ENCODE peak calls at places on chromosome 14, in nine cellular contexts. Z, I, N, T, G, R, E, U and H are unnamed samples.

GRCh38 chr14:24948261-24948847 is 101.6 kb downstream of the STXBP6 start:
- DNase-seq in Z (no peak), I (no peak), E (no peak), G (no peak), R (no peak), T (no peak), N (no peak), U (no peak), H (no peak)

GRCh38 chr14:58808828-58809227 is 171.1 kb downstream of the DACT1 start:
- DNase-seq in I (no peak), R (no peak), T (no peak), E (no peak), G (peak), U (no peak), N (no peak), Z (no peak), H (no peak)

GRCh38 chr14:29461131-29461530 is 466.5 kb downstream of the PRKD1 start:
- DNase-seq in I (no peak), T (no peak), E (no peak), N (no peak), U (no peak), G (no peak), R (no peak), Z (no peak), H (no peak)

GRCh38 chr14:43677581-43677980 is 829.5 kb downstream of the FSCB start:
- DNase-seq in R (no peak), E (no peak), T (no peak), Z (no peak), U (no peak), I (no peak), N (no peak), G (no peak), H (no peak)

GRCh38 chr14:74614508-74615495 is 2.8 kb upstream of the LTBP2 start:
- DNase-seq in N (no peak), T (no peak), E (no peak), Z (peak), U (no peak), I (no peak), G (peak), R (no peak), H (no peak)

GRCh38 chr14:68753696-68754095 is 39.2 kb downstream of the ZFP36L1 start:
- DNase-seq in E (peak), I (no peak), G (no peak), T (no peak), R (no peak), U (no peak), N (no peak), Z (no peak), H (no peak)

GRCh38 chr14:35515916-35516315 is 18.0 kb upstream of the INSM2 start:
- DNase-seq in I (no peak), T (no peak), U (no peak), E (no peak), G (no peak), R (no peak), N (no peak), Z (no peak), H (no peak)

GRCh38 chr14:75299064-75299463 is 20.4 kb downstream of the FOS start:
- DNase-seq in T (no peak), N (no peak), I (no peak), R (no peak), G (no peak), Z (no peak), E (no peak), U (peak), H (no peak)

GRCh38 chr14:37583358-37584210 is 11.5 kb downstream of the FOXA1 start:
- DNase-seq in R (no peak), E (no peak), G (peak), Z (peak), U (peak), T (no peak), I (no peak), N (no peak), H (peak)

GRCh38 chr14:99186956-99187690 is 84.9 kb downstream of the BCL11B start:
- DNase-seq in E (no peak), U (no peak), I (no peak), G (no peak), T (no peak), R (no peak), N (no peak), Z (no peak), H (no peak)

GRCh38 chr14:52888159-52888558 is 62.7 kb downstream of the FERMT2 start:
- DNase-seq in T (no peak), U (no peak), G (no peak), N (no peak), R (no peak), I (no peak), Z (no peak), E (no peak), H (no peak)

GRCh38 chr14:57526942-57527341 is 33.3 kb upstream of the CCDC198 start:
- DNase-seq in U (no peak), T (no peak), E (no peak), G (no peak), N (no peak), I (no peak), Z (no peak), R (peak), H (no peak)

GRCh38 chr14:36477266-36477665 is 42.8 kb downstream of the NKX2-1 start:
- DNase-seq in U (no peak), E (no peak), I (no peak), R (peak), Z (no peak), N (no peak), T (no peak), G (peak), H (no peak)

GRCh38 chr14:68685419-68686211 is 107.3 kb downstream of the ZFP36L1 start:
- DNase-seq in N (peak), E (no peak), U (peak), R (peak), Z (peak), T (no peak), I (peak), G (no peak), H (peak)

GRCh38 chr14:96205994-96206392 is 1.4 kb downstream of the BDKRB2 start:
- DNase-seq in G (no peak), U (no peak), Z (no peak), I (no peak), N (no peak), T (no peak), E (no peak), R (no peak), H (no peak)

GRCh38 chr14:105536051-105536450 is 9.7 kb downstream of the TMEM121 start:
- DNase-seq in U (no peak), G (no peak), E (no peak), Z (no peak), R (no peak), I (no peak), N (no peak), T (no peak), H (no peak)

GRCh38 chr14:31270196-31270772 is 62.7 kb upstream of the HECTD1 start:
- DNase-seq in Z (no peak), N (no peak), T (no peak), G (no peak), R (peak), U (peak), E (no peak), I (no peak), H (no peak)

GRCh38 chr14:22634233-22634632 is 9.9 kb downstream of the OR6J1 start:
- DNase-seq in T (no peak), G (no peak), I (no peak), R (no peak), E (no peak), U (no peak), N (no peak), Z (no peak), H (no peak)

GRCh38 chr14:104978774-104979691 is 859 bp upstream of the AHNAK2 start:
- DNase-seq in U (no peak), G (no peak), R (no peak), T (no peak), N (no peak), E (no peak), Z (no peak), I (no peak), H (no peak)

GRCh38 chr14:49593016-49593415 is 5.7 kb upstream of the LRR1 start:
- DNase-seq in G (no peak), T (no peak), R (no peak), E (no peak), U (no peak), N (no peak), I (no peak), Z (no peak), H (no peak)

GRCh38 chr14:96762650-96763049 is 34.5 kb upstream of the VRK1 start:
- DNase-seq in R (no peak), G (peak), Z (peak), E (peak), N (no peak), U (no peak), I (no peak), T (no peak), H (peak)

GRCh38 chr14:59389936-59390335 is 75.2 kb downstream of the GPR135 start:
- DNase-seq in Z (no peak), E (no peak), R (no peak), U (no peak), T (no peak), N (no peak), G (no peak), I (no peak), H (no peak)

GRCh38 chr14:52974406-52974805 is 23.6 kb upstream of the FERMT2 start:
- DNase-seq in N (no peak), U (no peak), T (no peak), I (no peak), Z (no peak), E (no peak), G (no peak), R (no peak), H (no peak)

GRCh38 chr14:62980693-62981092 is 64.6 kb downstream of the KCNH5 start:
- DNase-seq in I (no peak), E (no peak), Z (no peak), U (no peak), G (no peak), R (no peak), N (no peak), T (no peak), H (no peak)

GRCh38 chr14:68245146-68246073 is 425.8 kb downstream of the RAD51B start:
- DNase-seq in G (no peak), T (no peak), I (no peak), Z (no peak), N (no peak), E (no peak), R (no peak), U (no peak), H (peak)

GRCh38 chr14:69848903-69849391 is 30.3 kb upstream of the SMOC1 start:
- DNase-seq in N (no peak), T (no peak), U (no peak), E (no peak), G (no peak), R (no peak), I (no peak), Z (peak), H (no peak)

GRCh38 chr14:40347675-40348074 is 915.4 kb upstream of the FBXO33 start:
- DNase-seq in T (no peak), G (peak), R (no peak), I (no peak), U (no peak), N (no peak), E (no peak), Z (no peak), H (no peak)

GRCh38 chr14:104439625-104440024 is 139.9 kb upstream of the C14orf180 start:
- DNase-seq in U (no peak), T (no peak), Z (no peak), E (no peak), R (no peak), G (no peak), I (no peak), N (no peak), H (no peak)

GRCh38 chr14:77111021-77111420 is 13.0 kb downstream of the CIPC start:
- DNase-seq in U (no peak), T (no peak), R (no peak), Z (no peak), N (no peak), I (no peak), E (no peak), G (no peak), H (no peak)

GRCh38 chr14:61836184-61836583 is 74.0 kb downstream of the SNAPC1 start:
- DNase-seq in R (no peak), Z (no peak), G (no peak), N (no peak), I (no peak), T (no peak), E (no peak), U (no peak), H (no peak)

GRCh38 chr14:22432348-22432976 is 156.6 kb downstream of the DAD1 start:
- DNase-seq in Z (no peak), T (no peak), G (no peak), I (no peak), U (peak), N (no peak), R (no peak), E (peak), H (peak)